ENCODE peak calls at places on chromosomes 4 and X, in six cellular contexts. One of them, this sample, is unnamed.

GRCh38 chr4:25943312-25943711 is 29.3 kb downstream of the SMIM20 start:
- DNase-seq in lung: no peak
- DNase-seq in LoVo: no peak
- DNase-seq in ELF-1: no peak
- DNase-seq in HFFc6: no peak
- DNase-seq in NAMALWA: no peak
- DNase-seq in this sample: no peak

GRCh38 chr4:168453146-168453545 is 27.1 kb downstream of the DDX60L start:
- DNase-seq in lung: no peak
- DNase-seq in NAMALWA: no peak
- DNase-seq in ELF-1: no peak
- DNase-seq in HFFc6: no peak
- DNase-seq in LoVo: no peak
- DNase-seq in this sample: no peak

GRCh38 chr4:159549092-159549491 is 446.2 kb downstream of the RAPGEF2 start:
- DNase-seq in LoVo: peak
- DNase-seq in ELF-1: no peak
- DNase-seq in HFFc6: no peak
- DNase-seq in NAMALWA: no peak
- DNase-seq in lung: no peak
- DNase-seq in this sample: no peak

GRCh38 chr4:14841801-14842748 is 160.2 kb upstream of the CPEB2 start:
- DNase-seq in lung: peak
- DNase-seq in HFFc6: no peak
- DNase-seq in ELF-1: no peak
- DNase-seq in NAMALWA: no peak
- DNase-seq in LoVo: peak
- DNase-seq in this sample: no peak

GRCh38 chr4:149980941-149981340 is 97.3 kb upstream of the DCLK2 start:
- DNase-seq in NAMALWA: peak
- DNase-seq in HFFc6: peak
- DNase-seq in LoVo: peak
- DNase-seq in lung: no peak
- DNase-seq in ELF-1: peak
- DNase-seq in this sample: peak

GRCh38 chr4:188714907-188715306 is 575.7 kb downstream of the TRIML1 start:
- DNase-seq in LoVo: no peak
- DNase-seq in ELF-1: no peak
- DNase-seq in lung: no peak
- DNase-seq in NAMALWA: no peak
- DNase-seq in HFFc6: no peak
- DNase-seq in this sample: no peak

GRCh38 chr4:145609494-145610427 is 9.4 kb upstream of the MMAA start:
- DNase-seq in NAMALWA: peak
- DNase-seq in HFFc6: peak
- DNase-seq in lung: peak
- DNase-seq in LoVo: peak
- DNase-seq in ELF-1: peak
- DNase-seq in this sample: peak

GRCh38 chr4:36269116-36269515 is 12.3 kb upstream of the DTHD1 start:
- DNase-seq in NAMALWA: peak
- DNase-seq in ELF-1: no peak
- DNase-seq in lung: no peak
- DNase-seq in HFFc6: no peak
- DNase-seq in LoVo: no peak
- DNase-seq in this sample: no peak

GRCh38 chrX:113833096-113833495 is 750.8 kb upstream of the HTR2C start:
- DNase-seq in HFFc6: no peak
- DNase-seq in lung: no peak
- DNase-seq in NAMALWA: no peak
- DNase-seq in LoVo: no peak
- DNase-seq in ELF-1: no peak
- DNase-seq in this sample: no peak

GRCh38 chrX:332916-333610 is 14.5 kb upstream of the GTPBP6 start:
- DNase-seq in ELF-1: no peak
- DNase-seq in LoVo: no peak
- DNase-seq in lung: no peak
- DNase-seq in HFFc6: no peak
- DNase-seq in NAMALWA: no peak
- DNase-seq in this sample: no peak

GRCh38 chrX:54885740-54886139 is 34.9 kb upstream of the TRO start:
- DNase-seq in LoVo: no peak
- DNase-seq in ELF-1: no peak
- DNase-seq in lung: no peak
- DNase-seq in NAMALWA: no peak
- DNase-seq in HFFc6: no peak
- DNase-seq in this sample: no peak

GRCh38 chrX:103258275-103258674 is 3.3 kb upstream of the TCEAL8 start:
- DNase-seq in LoVo: no peak
- DNase-seq in ELF-1: no peak
- DNase-seq in HFFc6: no peak
- DNase-seq in NAMALWA: no peak
- DNase-seq in lung: no peak
- DNase-seq in this sample: no peak

GRCh38 chr4:153579410-153579809 is 104.7 kb upstream of the TLR2 start:
- DNase-seq in HFFc6: no peak
- DNase-seq in LoVo: no peak
- DNase-seq in lung: no peak
- DNase-seq in NAMALWA: no peak
- DNase-seq in ELF-1: no peak
- DNase-seq in this sample: no peak

GRCh38 chrX:140040397-140040796 is 75.1 kb upstream of the CXorf66 start:
- DNase-seq in lung: no peak
- DNase-seq in HFFc6: peak
- DNase-seq in NAMALWA: no peak
- DNase-seq in LoVo: peak
- DNase-seq in ELF-1: peak
- DNase-seq in this sample: no peak

GRCh38 chr4:8291036-8291682 is 21.6 kb downstream of the HTRA3 start:
- DNase-seq in LoVo: no peak
- DNase-seq in HFFc6: no peak
- DNase-seq in ELF-1: no peak
- DNase-seq in lung: no peak
- DNase-seq in NAMALWA: no peak
- DNase-seq in this sample: no peak

GRCh38 chr4:113682730-113683129 is 78.8 kb downstream of the CAMK2D start:
- DNase-seq in NAMALWA: no peak
- DNase-seq in HFFc6: peak
- DNase-seq in LoVo: no peak
- DNase-seq in lung: no peak
- DNase-seq in ELF-1: no peak
- DNase-seq in this sample: no peak

GRCh38 chr4:8537041-8537461 is 43.1 kb upstream of the GPR78 start:
- DNase-seq in lung: peak
- DNase-seq in NAMALWA: no peak
- DNase-seq in ELF-1: no peak
- DNase-seq in HFFc6: peak
- DNase-seq in LoVo: peak
- DNase-seq in this sample: no peak

GRCh38 chr4:12889054-12889453 is 595.1 kb downstream of the RAB28 start:
- DNase-seq in HFFc6: no peak
- DNase-seq in lung: no peak
- DNase-seq in LoVo: no peak
- DNase-seq in NAMALWA: no peak
- DNase-seq in ELF-1: peak
- DNase-seq in this sample: no peak

GRCh38 chr4:41058426-41058825 is 155.9 kb downstream of the APBB2 start:
- DNase-seq in lung: no peak
- DNase-seq in ELF-1: no peak
- DNase-seq in NAMALWA: no peak
- DNase-seq in HFFc6: peak
- DNase-seq in LoVo: no peak
- DNase-seq in this sample: no peak

GRCh38 chrX:120560405-120560841 is 339 bp downstream of the CUL4B start:
- DNase-seq in HFFc6: peak
- DNase-seq in lung: peak
- DNase-seq in ELF-1: no peak
- DNase-seq in NAMALWA: peak
- DNase-seq in LoVo: peak
- DNase-seq in this sample: no peak

GRCh38 chrX:110415440-110416167 is 57.0 kb downstream of the RTL9 start:
- DNase-seq in HFFc6: peak
- DNase-seq in NAMALWA: no peak
- DNase-seq in ELF-1: no peak
- DNase-seq in LoVo: no peak
- DNase-seq in lung: no peak
- DNase-seq in this sample: no peak

GRCh38 chr4:107148922-107149321 is 112.8 kb upstream of the DKK2 start:
- DNase-seq in HFFc6: no peak
- DNase-seq in NAMALWA: no peak
- DNase-seq in ELF-1: no peak
- DNase-seq in lung: no peak
- DNase-seq in LoVo: no peak
- DNase-seq in this sample: no peak

GRCh38 chr4:85030156-85030555 is 63.7 kb upstream of the WDFY3 start:
- DNase-seq in lung: no peak
- DNase-seq in ELF-1: no peak
- DNase-seq in HFFc6: no peak
- DNase-seq in LoVo: peak
- DNase-seq in NAMALWA: no peak
- DNase-seq in this sample: no peak

GRCh38 chr4:112370466-112370865 is 73.3 kb downstream of the ALPK1 start:
- DNase-seq in LoVo: no peak
- DNase-seq in ELF-1: no peak
- DNase-seq in HFFc6: peak
- DNase-seq in NAMALWA: no peak
- DNase-seq in lung: no peak
- DNase-seq in this sample: no peak

GRCh38 chrX:77389891-77390290 is 57.3 kb upstream of the FGF16 start:
- DNase-seq in NAMALWA: no peak
- DNase-seq in HFFc6: no peak
- DNase-seq in lung: no peak
- DNase-seq in LoVo: no peak
- DNase-seq in ELF-1: no peak
- DNase-seq in this sample: no peak

GRCh38 chr4:84258905-84259830 is 239.9 kb downstream of the NKX6-1 start:
- DNase-seq in NAMALWA: peak
- DNase-seq in LoVo: peak
- DNase-seq in HFFc6: peak
- DNase-seq in ELF-1: peak
- DNase-seq in lung: no peak
- DNase-seq in this sample: no peak

GRCh38 chr4:189202869-189203271 is 737.8 kb upstream of the FRG1 start:
- DNase-seq in HFFc6: peak
- DNase-seq in ELF-1: peak
- DNase-seq in NAMALWA: peak
- DNase-seq in lung: no peak
- DNase-seq in LoVo: no peak
- DNase-seq in this sample: no peak

GRCh38 chr4:108168672-108169562 is at the start of gene LEF1:
- DNase-seq in NAMALWA: peak
- DNase-seq in HFFc6: no peak
- DNase-seq in lung: no peak
- DNase-seq in ELF-1: peak
- DNase-seq in LoVo: peak
- DNase-seq in this sample: peak

GRCh38 chr4:156968479-156968984 is 3.1 kb downstream of the PDGFC start:
- DNase-seq in lung: peak
- DNase-seq in NAMALWA: peak
- DNase-seq in ELF-1: peak
- DNase-seq in HFFc6: peak
- DNase-seq in LoVo: peak
- DNase-seq in this sample: peak

This sample was measured in H7.